ENCODE peak calls at places on chromosomes 1 and 21, in nine cellular contexts. One of them, this sample, is unnamed.

GRCh38 chr21:36200089-36200561 is 43.5 kb downstream of the DOP1B start:
- DNase-seq in fibroblast of lung: no peak
- DNase-seq in suprapubic skin: no peak
- DNase-seq in H9: no peak
- DNase-seq in AG09309: no peak
- DNase-seq in T-cell: no peak
- DNase-seq in H4: no peak
- DNase-seq in astrocyte of the spinal cord: no peak
- DNase-seq in NB4: peak
- DNase-seq in this sample: no peak

GRCh38 chr1:159214149-159214760 is 9.6 kb downstream of the ACKR1 start:
- DNase-seq in astrocyte of the spinal cord: peak
- DNase-seq in fibroblast of lung: peak
- DNase-seq in AG09309: no peak
- DNase-seq in suprapubic skin: no peak
- DNase-seq in NB4: peak
- DNase-seq in T-cell: no peak
- DNase-seq in H4: no peak
- DNase-seq in H9: peak
- DNase-seq in this sample: peak

GRCh38 chr1:57848406-57848805 is 424.5 kb upstream of the DAB1 start:
- DNase-seq in H9: no peak
- DNase-seq in AG09309: no peak
- DNase-seq in T-cell: no peak
- DNase-seq in suprapubic skin: no peak
- DNase-seq in H4: no peak
- DNase-seq in NB4: no peak
- DNase-seq in astrocyte of the spinal cord: peak
- DNase-seq in fibroblast of lung: no peak
- DNase-seq in this sample: no peak

GRCh38 chr1:55318111-55318817 is 103.1 kb upstream of the USP24 start:
- DNase-seq in AG09309: no peak
- DNase-seq in H9: no peak
- DNase-seq in fibroblast of lung: peak
- DNase-seq in suprapubic skin: no peak
- DNase-seq in astrocyte of the spinal cord: peak
- DNase-seq in T-cell: no peak
- DNase-seq in NB4: no peak
- DNase-seq in H4: no peak
- DNase-seq in this sample: no peak

GRCh38 chr1:117754061-117754969 is 148.5 kb downstream of the TENT5C start:
- DNase-seq in suprapubic skin: no peak
- DNase-seq in astrocyte of the spinal cord: peak
- DNase-seq in H9: peak
- DNase-seq in fibroblast of lung: peak
- DNase-seq in AG09309: peak
- DNase-seq in NB4: peak
- DNase-seq in T-cell: no peak
- DNase-seq in H4: peak
- DNase-seq in this sample: peak

GRCh38 chr1:192159034-192159433 is 772 bp downstream of the RGS18 start:
- DNase-seq in AG09309: no peak
- DNase-seq in fibroblast of lung: no peak
- DNase-seq in astrocyte of the spinal cord: no peak
- DNase-seq in NB4: peak
- DNase-seq in suprapubic skin: no peak
- DNase-seq in H4: no peak
- DNase-seq in H9: no peak
- DNase-seq in T-cell: no peak
- DNase-seq in this sample: no peak

GRCh38 chr1:36565576-36566501 is 83.1 kb upstream of the CSF3R start:
- DNase-seq in H4: no peak
- DNase-seq in T-cell: no peak
- DNase-seq in fibroblast of lung: no peak
- DNase-seq in H9: peak
- DNase-seq in NB4: no peak
- DNase-seq in AG09309: no peak
- DNase-seq in astrocyte of the spinal cord: no peak
- DNase-seq in suprapubic skin: peak
- DNase-seq in this sample: no peak

GRCh38 chr1:180945551-180945950 is 32.9 kb downstream of the KIAA1614 start:
- DNase-seq in astrocyte of the spinal cord: no peak
- DNase-seq in AG09309: no peak
- DNase-seq in T-cell: no peak
- DNase-seq in fibroblast of lung: no peak
- DNase-seq in H9: no peak
- DNase-seq in H4: no peak
- DNase-seq in NB4: no peak
- DNase-seq in suprapubic skin: no peak
- DNase-seq in this sample: no peak

GRCh38 chr21:46393451-46393940 is 65.2 kb upstream of the DIP2A start:
- DNase-seq in H4: no peak
- DNase-seq in NB4: no peak
- DNase-seq in astrocyte of the spinal cord: no peak
- DNase-seq in suprapubic skin: no peak
- DNase-seq in AG09309: no peak
- DNase-seq in T-cell: no peak
- DNase-seq in H9: no peak
- DNase-seq in fibroblast of lung: no peak
- DNase-seq in this sample: no peak

GRCh38 chr1:10866314-10867091 is 70.1 kb upstream of the CASZ1 start:
- DNase-seq in astrocyte of the spinal cord: no peak
- DNase-seq in AG09309: no peak
- DNase-seq in H4: no peak
- DNase-seq in suprapubic skin: no peak
- DNase-seq in H9: peak
- DNase-seq in fibroblast of lung: no peak
- DNase-seq in NB4: peak
- DNase-seq in T-cell: peak
- DNase-seq in this sample: no peak

GRCh38 chr1:154166207-154166606 is 11.3 kb upstream of the NUP210L start:
- DNase-seq in T-cell: no peak
- DNase-seq in NB4: no peak
- DNase-seq in fibroblast of lung: no peak
- DNase-seq in suprapubic skin: no peak
- DNase-seq in H9: no peak
- DNase-seq in AG09309: no peak
- DNase-seq in astrocyte of the spinal cord: no peak
- DNase-seq in H4: no peak
- DNase-seq in this sample: no peak

GRCh38 chr1:53629101-53629691 is 109.8 kb downstream of the GLIS1 start:
- DNase-seq in H4: no peak
- DNase-seq in T-cell: no peak
- DNase-seq in NB4: no peak
- DNase-seq in AG09309: no peak
- DNase-seq in suprapubic skin: peak
- DNase-seq in fibroblast of lung: no peak
- DNase-seq in astrocyte of the spinal cord: no peak
- DNase-seq in H9: peak
- DNase-seq in this sample: no peak

GRCh38 chr21:36059823-36060158 is 535 bp downstream of the SETD4 start:
- DNase-seq in H9: no peak
- DNase-seq in NB4: peak
- DNase-seq in AG09309: no peak
- DNase-seq in H4: peak
- DNase-seq in suprapubic skin: no peak
- DNase-seq in astrocyte of the spinal cord: no peak
- DNase-seq in fibroblast of lung: no peak
- DNase-seq in T-cell: no peak
- DNase-seq in this sample: no peak

This sample was measured in effector memory CD8-positive, alpha-beta T cell.